ENCODE peak calls at places on chromosomes 13 and 19, in seven cellular contexts. A, B, N, K, C, J and M are unnamed samples.

GRCh38 chr13:97975280-97975850 is 21.9 kb downstream of the IPO5 start:
- DNase-seq in A (no peak), B (no peak), N (no peak), K (no peak), C (no peak), J (no peak), M (no peak)

GRCh38 chr13:49185264-49185663 is 34.9 kb upstream of the MLNR start:
- DNase-seq in A (no peak), B (no peak), N (no peak), K (no peak), C (no peak), J (peak), M (no peak)

GRCh38 chr19:48529156-48529555 is 17.5 kb upstream of the LMTK3 start:
- DNase-seq in A (no peak), B (no peak), N (no peak), K (no peak), C (no peak), J (no peak), M (no peak)

GRCh38 chr19:5536337-5536894 is 31.3 kb downstream of the TINCR start:
- DNase-seq in A (peak), B (peak), N (peak), K (peak), C (peak), J (no peak), M (no peak)

GRCh38 chr19:5036733-5037681 is 68.1 kb downstream of the KDM4B start:
- DNase-seq in A (no peak), B (no peak), N (peak), K (no peak), C (no peak), J (no peak), M (no peak)

GRCh38 chr19:1471514-1472107 is 7.4 kb downstream of the C19orf25 start:
- DNase-seq in A (no peak), B (no peak), N (no peak), K (no peak), C (no peak), J (no peak), M (no peak)

GRCh38 chr19:7636691-7637373 is at the start of gene STXBP2:
- DNase-seq in A (peak), B (peak), N (peak), K (peak), C (peak), J (peak), M (peak)

GRCh38 chr19:7871530-7872305 is 2.5 kb downstream of the PRR36 start:
- DNase-seq in A (peak), B (peak), N (peak), K (peak), C (peak), J (peak), M (peak)

GRCh38 chr19:57560049-57560491 is 407 bp upstream of the ZNF550 start:
- DNase-seq in A (no peak), B (no peak), N (peak), K (no peak), C (no peak), J (no peak), M (no peak)

GRCh38 chr13:114258589-114258988 is 22.8 kb upstream of the UPF3A start:
- DNase-seq in A (no peak), B (no peak), N (no peak), K (no peak), C (no peak), J (no peak), M (no peak)

GRCh38 chr19:27881213-27881612 is 1331.7 kb downstream of the UQCRFS1 start:
- DNase-seq in A (no peak), B (no peak), N (no peak), K (no peak), C (no peak), J (no peak), M (no peak)
- TF ChIP-seq YY1 in A (no peak), B (no peak), N (no peak), K (no peak), C (no peak), J (no peak), M (no peak)

DNA sequence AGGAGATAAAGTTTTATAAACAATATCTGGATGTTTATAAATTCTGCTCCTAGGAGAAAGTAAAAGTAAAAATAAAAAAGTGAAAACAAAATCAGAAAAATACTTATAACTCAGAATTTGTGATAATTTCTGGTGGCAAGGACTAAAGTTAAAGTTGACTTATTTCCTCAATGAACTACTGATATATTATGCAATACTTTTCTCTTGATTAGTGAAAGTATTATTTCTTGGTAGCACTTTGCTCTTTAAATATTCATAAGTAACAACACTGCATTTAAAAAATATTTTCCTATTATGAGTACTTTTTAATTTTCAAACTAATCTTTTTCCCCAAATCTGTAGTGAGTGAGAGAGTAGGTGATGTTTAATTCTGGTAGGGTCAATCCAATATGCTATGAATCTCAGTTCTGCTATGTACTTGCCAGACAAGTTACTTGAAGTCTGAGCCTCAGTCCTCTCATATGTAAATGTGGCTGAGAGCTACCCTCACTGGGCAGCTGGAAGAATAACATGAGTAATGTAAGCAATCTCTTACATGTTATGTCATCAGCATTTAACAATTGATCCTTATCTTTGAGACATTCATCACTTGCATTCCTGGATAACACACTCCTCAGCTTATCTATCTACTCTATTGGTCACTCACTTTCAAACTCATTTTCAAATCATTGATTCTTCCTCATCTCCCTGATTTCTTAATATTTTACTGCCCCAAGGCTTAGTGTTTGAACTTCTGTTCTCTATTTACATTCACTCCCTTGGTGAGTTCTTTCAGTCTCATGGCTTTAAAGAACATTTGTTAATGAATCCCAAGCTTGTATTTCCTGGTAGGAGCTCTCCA is 239.0 kb downstream of the RGCC start:
- DNase-seq in A (peak), B (peak), N (no peak), K (peak), C (peak), J (no peak), M (peak)
- TF ChIP-seq YY1 in A (no peak), B (no peak), N (no peak), K (no peak), C (no peak), J (no peak), M (no peak)

DNA sequence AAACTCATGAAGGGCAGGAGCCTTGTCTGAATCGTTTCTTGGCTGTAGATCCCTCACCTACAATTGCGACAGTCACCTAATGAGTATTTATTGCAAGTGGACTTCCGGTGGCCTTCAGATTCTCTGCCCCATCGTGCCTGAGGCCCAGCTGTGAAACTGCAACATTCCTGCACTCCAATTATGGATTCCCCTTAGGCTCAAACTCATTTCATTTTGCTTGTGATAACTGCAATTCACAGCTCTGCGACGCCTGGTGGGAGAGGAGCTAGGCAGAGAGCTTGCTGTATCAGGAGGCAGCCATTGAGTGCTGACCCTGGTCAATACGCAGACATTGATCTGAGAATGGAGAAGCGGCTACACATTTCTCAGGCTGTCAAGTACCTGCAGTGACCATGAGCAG is 59.0 kb downstream of the CCDC70 start:
- DNase-seq in A (no peak), B (no peak), N (no peak), K (no peak), C (no peak), J (no peak), M (no peak)
- TF ChIP-seq YY1 in A (no peak), B (no peak), N (no peak), K (no peak), C (no peak), J (no peak), M (no peak)

GRCh38 chr19:33266971-33267484 is 35.3 kb downstream of the CEBPA start:
- DNase-seq in A (no peak), B (no peak), N (no peak), K (no peak), C (no peak), J (no peak), M (no peak)

GRCh38 chr19:33261511-33262192 is 36.0 kb upstream of the SLC7A10 start:
- DNase-seq in A (no peak), B (no peak), N (peak), K (no peak), C (no peak), J (no peak), M (no peak)

GRCh38 chr19:33267706-33268105 is 34.6 kb downstream of the CEBPA start:
- DNase-seq in A (no peak), B (no peak), N (no peak), K (no peak), C (no peak), J (no peak), M (no peak)

GRCh38 chr19:33263325-33264023 is 37.8 kb upstream of the SLC7A10 start:
- DNase-seq in A (no peak), B (no peak), N (no peak), K (peak), C (no peak), J (no peak), M (no peak)

DNA sequence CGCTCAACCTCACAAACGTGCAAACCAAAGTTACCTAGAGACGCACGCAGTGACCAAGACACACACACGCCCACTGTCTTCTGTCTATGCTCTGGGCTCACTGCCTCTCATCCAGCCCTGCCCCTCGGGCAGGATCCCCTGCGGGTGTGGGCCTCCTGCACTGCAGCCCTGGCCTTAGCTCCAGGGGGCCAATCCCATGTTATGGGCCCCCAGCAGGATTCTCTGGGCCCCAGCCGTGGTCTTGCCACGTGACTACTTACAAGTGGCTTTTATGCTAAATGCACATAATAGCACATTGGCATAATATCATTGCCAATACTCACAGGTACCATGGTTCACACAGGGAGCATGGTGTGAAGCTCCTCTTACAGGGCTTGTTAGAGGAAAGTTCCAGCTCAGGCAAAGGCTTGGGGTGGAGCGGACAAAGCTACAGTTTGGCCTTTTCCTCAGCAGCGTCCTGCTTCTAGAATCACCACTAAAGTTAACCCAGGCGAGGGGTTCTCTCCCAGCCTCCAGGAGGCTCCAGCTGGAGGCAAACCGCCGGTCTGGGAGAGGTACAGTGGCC is 37.4 kb downstream of the CEBPA start:
- DNase-seq in A (no peak), B (no peak), N (no peak), K (no peak), C (no peak), J (no peak), M (no peak)
- TF ChIP-seq YY1 in A (no peak), B (no peak), N (no peak), K (no peak), C (no peak), J (no peak), M (no peak)

DNA sequence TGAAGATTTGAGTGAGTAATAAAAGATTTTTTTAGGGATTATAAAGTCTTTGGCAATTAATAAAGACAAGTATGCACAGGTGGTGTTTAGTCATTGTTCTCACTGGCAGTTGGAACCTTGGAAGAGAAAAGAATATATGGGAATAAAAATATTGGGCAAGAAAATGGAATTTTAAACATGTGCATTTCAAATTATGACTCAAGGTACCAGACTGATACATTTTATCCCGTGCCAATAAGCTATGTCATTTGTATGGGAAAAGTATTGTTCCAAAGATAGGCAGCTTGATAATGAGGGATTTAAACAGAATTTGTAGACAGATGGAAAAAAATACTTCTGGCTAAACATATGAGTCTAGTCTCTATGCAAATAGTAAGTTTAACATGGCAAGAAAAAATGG is 169.6 kb upstream of the UFM1 start:
- DNase-seq in A (no peak), B (no peak), N (no peak), K (no peak), C (no peak), J (no peak), M (no peak)
- TF ChIP-seq YY1 in A (no peak), B (no peak), N (no peak), K (no peak), C (no peak), J (no peak), M (no peak)